ENCODE peak calls at places on chromosomes 11 and 22, in five cellular contexts. Y is A549, O is upper lobe of right lung, K is neural progenitor cell, G is tibial nerve. M is an unnamed sample.

GRCh38 chr11:68164437-68164836 is 43.2 kb upstream of the CHKA start:
- DNase-seq in G (no peak), Y (no peak), K (no peak), O (no peak), M (no peak)

GRCh38 chr11:94897330-94897768 is 76.0 kb downstream of the CWC15 start:
- DNase-seq in K (peak; percentile 56), G (peak; percentile 53), Y (peak; percentile 42), O (no peak), M (peak; percentile 47)

GRCh38 chr11:38323961-38324761 is 1726.1 kb upstream of the RAG2 start:
- DNase-seq in G (no peak), O (no peak), K (no peak), Y (no peak), M (no peak)

GRCh38 chr22:33389927-33390326 is 331.7 kb upstream of the SYN3 start:
- DNase-seq in K (no peak), G (no peak), Y (no peak), O (no peak), M (no peak)

GRCh38 chr11:36023922-36024321 is 80.1 kb downstream of the LDLRAD3 start:
- DNase-seq in O (no peak), Y (no peak), G (no peak), K (no peak), M (no peak)

GRCh38 chr11:123103326-123103980 is 41.5 kb upstream of the HSPA8 start:
- DNase-seq in O (no peak), G (peak; percentile 23), K (peak; percentile 62), Y (peak; percentile 59), M (peak; percentile 30)

GRCh38 chr11:16605971-16606783 is 132.3 kb upstream of the C11orf58 start:
- DNase-seq in O (peak; percentile 92), K (peak; percentile 92), G (peak; percentile 91), Y (peak; percentile 86), M (peak; percentile 92)

GRCh38 chr22:40960137-40960536 is 9.0 kb downstream of the RBX1 start:
- DNase-seq in O (no peak), G (no peak), K (no peak), Y (no peak), M (no peak)

GRCh38 chr11:77471520-77472234 is 2.2 kb downstream of the PAK1 start:
- DNase-seq in K (peak; percentile 39), G (no peak), Y (peak; percentile 22), O (no peak), M (peak; percentile 67)

GRCh38 chr22:24968066-24968561 is 15.6 kb downstream of the KIAA1671 start:
- DNase-seq in Y (no peak), O (no peak), G (no peak), K (peak; percentile 54), M (no peak)

GRCh38 chr22:33302549-33302948 is 244.4 kb upstream of the SYN3 start:
- DNase-seq in G (no peak), O (no peak), Y (no peak), K (no peak), M (no peak)

GRCh38 chr22:35399114-35399677 is 744 bp upstream of the MCM5 start:
- DNase-seq in Y (no peak), K (no peak), O (no peak), G (no peak), M (no peak)

GRCh38 chr11:68021167-68021787 is 9.2 kb upstream of the NDUFS8 start:
- DNase-seq in G (no peak), O (no peak), Y (peak; percentile 81), K (peak; percentile 67), M (peak; percentile 60)

GRCh38 chr11:44017443-44018126 is 30.2 kb upstream of the ACCSL start:
- DNase-seq in Y (no peak), G (no peak), K (no peak), O (no peak), M (no peak)

GRCh38 chr11:100353083-100353482 is 334.0 kb upstream of the ARHGAP42 start:
- DNase-seq in Y (no peak), O (no peak), K (no peak), G (no peak), M (no peak)

GRCh38 chr11:7846003-7846402 is 49.3 kb upstream of the OR5P2 start:
- DNase-seq in G (no peak), O (no peak), K (no peak), Y (no peak), M (no peak)

GRCh38 chr11:69293819-69294505 is at the start of gene MYEOV:
- DNase-seq in Y (peak; percentile 94), K (peak; percentile 29), O (peak; percentile 80), G (no peak), M (peak; percentile 81)

GRCh38 chr11:61955031-61955415 is 4.9 kb downstream of the BEST1 start:
- DNase-seq in K (peak; percentile 74), Y (peak; percentile 62), G (no peak), O (peak; percentile 86), M (peak; percentile 49)

GRCh38 chr22:46617250-46618103 is 2.7 kb upstream of the GRAMD4 start:
- DNase-seq in Y (no peak), O (no peak), K (no peak), G (no peak), M (peak; percentile 44)

GRCh38 chr22:46619240-46619829 is 851 bp upstream of the GRAMD4 start:
- DNase-seq in K (no peak), O (no peak), G (no peak), Y (no peak), M (no peak)

GRCh38 chr22:46619830-46620501 is at the start of gene GRAMD4:
- DNase-seq in K (peak; percentile 55), O (no peak), G (no peak), Y (no peak), M (no peak)

GRCh38 chr22:46618104-46618647 is 2.0 kb upstream of the GRAMD4 start:
- DNase-seq in O (no peak), Y (no peak), G (no peak), K (no peak), M (no peak)

GRCh38 chr22:46618667-46619066 is 1.5 kb upstream of the GRAMD4 start:
- DNase-seq in G (no peak), O (peak; percentile 84), Y (no peak), K (no peak), M (no peak)
- H3K4me1 ChIP-seq in G (peaks cover 57% of the 10 kb centered on the region), O (peaks cover 17% of the 10 kb centered on the region), Y (peaks cover 9% of the 10 kb centered on the region), K (peaks cover 16% of the 10 kb centered on the region), M (peaks cover 17% of the 10 kb centered on the region)

GRCh38 chr11:130504317-130504716 is 55.9 kb downstream of the ADAMTS15 start:
- DNase-seq in K (no peak), Y (no peak), O (no peak), G (no peak), M (no peak)
- H3K27ac ChIP-seq in K (no peak overlapping the region), Y (no peak overlapping the region), O (no peak overlapping the region), G (no peak overlapping the region), M (no peak overlapping the region)

GRCh38 chr22:27774200-27774599 is 27.4 kb downstream of the MN1 start:
- DNase-seq in K (no peak), O (no peak), G (no peak), Y (no peak), M (no peak)

GRCh38 chr22:27776410-27776958 is 25.1 kb downstream of the MN1 start:
- DNase-seq in O (no peak), G (no peak), Y (no peak), K (peak; percentile 90), M (no peak)

GRCh38 chr22:27777128-27777527 is 24.4 kb downstream of the MN1 start:
- DNase-seq in K (no peak), Y (no peak), G (no peak), O (no peak), M (no peak)

GRCh38 chr22:27775087-27775697 is 26.4 kb downstream of the MN1 start:
- DNase-seq in Y (no peak), K (no peak), G (no peak), O (no peak), M (no peak)

DNA sequence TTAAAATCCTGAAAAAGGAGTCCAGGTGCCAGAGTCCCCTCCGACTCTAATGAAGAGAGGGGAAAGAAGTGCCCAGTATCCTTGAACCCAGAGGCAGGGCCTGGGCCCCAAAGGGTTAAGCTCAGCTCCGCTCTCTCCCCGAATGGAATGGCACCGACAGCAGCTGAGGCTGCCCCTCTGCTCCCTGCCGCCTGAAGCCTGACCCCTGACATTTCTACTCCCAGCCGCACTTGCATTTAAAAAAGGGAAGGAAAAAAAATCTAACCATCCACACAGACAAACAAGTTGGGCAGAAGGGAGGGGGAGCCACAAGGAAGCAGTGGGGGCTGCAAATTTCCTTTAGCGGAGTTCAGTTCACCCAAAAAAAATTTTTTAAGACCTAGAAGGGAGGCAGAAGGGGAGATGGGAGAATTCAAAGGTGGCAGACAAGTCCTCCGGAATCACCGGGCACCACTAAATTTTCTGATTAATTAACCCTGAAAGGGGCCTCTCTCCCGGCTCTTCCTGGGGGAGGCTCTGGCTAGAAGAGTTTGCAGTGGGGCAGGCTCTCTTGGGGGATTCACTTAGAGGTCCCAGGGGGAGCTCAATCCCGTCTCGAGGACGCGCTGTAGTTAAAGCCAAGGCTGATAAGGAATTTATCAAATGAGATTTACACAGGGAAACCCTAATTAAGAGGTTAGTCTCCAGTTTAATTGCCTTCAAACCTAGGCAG is 25.7 kb downstream of the MN1 start:
- DNase-seq in Y (no peak), O (no peak), K (peak; percentile 72), G (no peak), M (no peak)
- H3K4me3 ChIP-seq in Y (no peak overlapping the region), O (no peak overlapping the region), K (peak overlapping the region; percentile 41), G (peak overlapping the region; percentile 19), M (no peak overlapping the region)

GRCh38 chr11:57426754-57427691 is at the start of gene SLC43A3:
- DNase-seq in G (peak; percentile 63), Y (no peak), O (peak; percentile 89), K (peak; percentile 70), M (peak; percentile 66)
- H3K4me1 ChIP-seq in G (peaks cover 84% of the 10 kb centered on the region), Y (peaks cover 31% of the 10 kb centered on the region), O (peaks cover 43% of the 10 kb centered on the region), K (no peaks in the 10 kb centered on the region), M (peaks cover 37% of the 10 kb centered on the region)

GRCh38 chr22:19115628-19116027 is 6.6 kb downstream of the DGCR2 start:
- DNase-seq in G (no peak), O (peak; percentile 23), K (no peak), Y (no peak), M (no peak)
- H3K27ac ChIP-seq in G (no peak overlapping the region), O (no peak overlapping the region), K (no peak overlapping the region), Y (no peak overlapping the region), M (no peak overlapping the region)

DNA sequence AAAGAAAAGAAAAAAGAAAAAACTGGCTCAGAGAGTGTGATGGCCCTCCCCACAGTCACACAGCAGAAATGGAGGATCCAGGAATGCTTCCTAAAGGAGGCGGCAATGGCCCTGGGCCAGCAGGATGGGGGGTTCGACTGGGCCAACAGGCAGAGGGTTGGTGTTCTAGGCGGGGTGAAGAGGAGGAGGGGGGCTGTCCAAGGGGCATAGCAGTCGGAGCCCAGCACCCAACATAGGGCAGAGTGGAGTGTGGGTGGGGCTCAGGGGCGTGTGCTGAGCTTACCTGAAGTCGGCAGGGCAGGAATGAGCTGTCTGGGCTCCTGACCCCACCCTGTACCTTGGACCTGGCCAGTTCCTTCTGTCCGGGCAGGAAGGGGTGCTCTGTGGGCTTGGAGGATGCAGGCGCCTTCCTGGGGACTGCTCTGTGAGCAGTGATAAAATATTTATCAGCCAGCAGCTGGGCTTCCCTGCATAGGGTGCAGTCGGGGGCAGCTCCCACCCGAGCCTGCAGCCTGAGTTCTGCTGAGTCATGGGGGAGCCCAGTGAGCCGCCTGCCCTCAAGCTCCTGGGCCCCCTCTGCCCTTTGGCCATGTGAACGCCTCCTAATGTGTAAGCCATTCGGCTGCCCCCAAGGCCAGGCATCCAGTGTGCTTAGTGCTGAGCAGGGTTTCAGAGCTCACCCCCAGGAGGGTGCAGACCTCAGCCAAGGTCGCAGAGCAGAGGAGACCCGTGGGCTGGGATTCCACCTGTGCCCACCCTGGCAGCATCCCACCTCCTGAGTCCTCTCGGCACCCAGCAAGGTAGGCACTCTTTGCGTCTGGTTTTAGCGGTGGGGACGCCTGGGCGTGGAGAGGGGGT is 25.3 kb upstream of the PRR5 start:
- DNase-seq in K (no peak), G (no peak), O (no peak), Y (peak; percentile 61), M (peak; percentile 77)
- H3K4me3 ChIP-seq in K (no peak overlapping the region), G (no peak overlapping the region), O (no peak overlapping the region), Y (peak overlapping the region; percentile 48), M (peak overlapping the region; percentile 39)